ENCODE peak calls at places on chromosomes 13 and 19, in seven cellular contexts. H is cardiac fibroblast, Z is omental fat pad, D is spleen, E is Right ventricle myocardium superior, V is GM18507, W is SK-N-DZ. R is an unnamed sample.

GRCh38 chr19:29084266-29084665 is 128.7 kb downstream of the UQCRFS1 start:
- DNase-seq in H (peak; percentile 5), Z (no peak), D (no peak), E (no peak), V (no peak), W (peak; percentile 10), R (no peak)

GRCh38 chr13:35923347-35923746 is 207.8 kb downstream of the DCLK1 start:
- DNase-seq in H (peak; percentile 32), Z (no peak), D (no peak), E (peak; percentile 62), V (no peak), W (no peak), R (no peak)

GRCh38 chr19:23527797-23528196 is 132.5 kb upstream of the ZNF91 start:
- DNase-seq in H (no peak), Z (no peak), D (no peak), E (no peak), V (no peak), W (no peak), R (no peak)

GRCh38 chr13:90197722-90198121 is 1149.8 kb upstream of the MIR17HG start:
- DNase-seq in H (peak; percentile 35), Z (no peak), D (no peak), E (no peak), V (no peak), W (no peak), R (no peak)

GRCh38 chr19:31232871-31233270 is 116.4 kb downstream of the TSHZ3 start:
- DNase-seq in H (peak; percentile 89), Z (no peak), D (no peak), E (no peak), V (no peak), W (no peak), R (no peak)

GRCh38 chr19:6464070-6464873 is at the start of gene CRB3:
- DNase-seq in H (no peak), Z (no peak), D (peak; percentile 83), E (no peak), V (no peak), W (no peak), R (no peak)

GRCh38 chr13:98650376-98651107 is 73.6 kb upstream of the STK24 start:
- DNase-seq in H (no peak), Z (no peak), D (no peak), E (no peak), V (no peak), W (no peak), R (no peak)

GRCh38 chr13:95564091-95564490 is 11.6 kb downstream of the CLDN10 start:
- DNase-seq in H (peak; percentile 39), Z (no peak), D (no peak), E (no peak), V (no peak), W (no peak), R (no peak)

GRCh38 chr19:38264486-38265212 is at the start of gene SPINT2:
- DNase-seq in H (no peak), Z (no peak), D (peak; percentile 93), E (peak; percentile 55), V (no peak), W (peak; percentile 36), R (no peak)

R was measured in GM19239.